ENCODE peak calls at places on chromosomes 13 and 19, in eight cellular contexts. One of them, this sample, is unnamed.

GRCh38 chr19:18729933-18730530 is 46.6 kb downstream of the CRTC1 start:
- DNase-seq in EH: no peak
- DNase-seq in glomerular endothelial cell: no peak
- DNase-seq in cardiac fibroblast: no peak
- DNase-seq in Ammon's horn: no peak
- DNase-seq in stimulated activated CD4-positive, alpha-beta T cell treated with anti-CD3 and anti-CD28 coated beads, Interleukin-15, amount 100 ng/mL, for 1 hour: no peak
- DNase-seq in endodermal cell: peak; percentile 47
- DNase-seq in activated naive CD4-positive, alpha-beta T cell: no peak
- DNase-seq in this sample: no peak

GRCh38 chr19:12695997-12696365 is 450 bp downstream of the FBXW9 start:
- DNase-seq in stimulated activated CD4-positive, alpha-beta T cell treated with anti-CD3 and anti-CD28 coated beads, Interleukin-15, amount 100 ng/mL, for 1 hour: peak; percentile 21
- DNase-seq in endodermal cell: no peak
- DNase-seq in glomerular endothelial cell: no peak
- DNase-seq in EH: no peak
- DNase-seq in activated naive CD4-positive, alpha-beta T cell: no peak
- DNase-seq in Ammon's horn: no peak
- DNase-seq in cardiac fibroblast: no peak
- DNase-seq in this sample: no peak

GRCh38 chr13:94968040-94968756 is 255.9 kb upstream of the SOX21 start:
- DNase-seq in activated naive CD4-positive, alpha-beta T cell: no peak
- DNase-seq in endodermal cell: peak; percentile 89
- DNase-seq in EH: peak; percentile 21
- DNase-seq in glomerular endothelial cell: no peak
- DNase-seq in cardiac fibroblast: no peak
- DNase-seq in Ammon's horn: peak; percentile 80
- DNase-seq in stimulated activated CD4-positive, alpha-beta T cell treated with anti-CD3 and anti-CD28 coated beads, Interleukin-15, amount 100 ng/mL, for 1 hour: no peak
- DNase-seq in this sample: no peak

GRCh38 chr19:15468675-15469512 is 4.5 kb upstream of the RASAL3 start:
- DNase-seq in endodermal cell: no peak
- DNase-seq in EH: no peak
- DNase-seq in Ammon's horn: no peak
- DNase-seq in stimulated activated CD4-positive, alpha-beta T cell treated with anti-CD3 and anti-CD28 coated beads, Interleukin-15, amount 100 ng/mL, for 1 hour: no peak
- DNase-seq in cardiac fibroblast: no peak
- DNase-seq in activated naive CD4-positive, alpha-beta T cell: no peak
- DNase-seq in glomerular endothelial cell: no peak
- DNase-seq in this sample: no peak

GRCh38 chr13:40096357-40096911 is 441.0 kb downstream of the COG6 start:
- DNase-seq in EH: no peak
- DNase-seq in glomerular endothelial cell: no peak
- DNase-seq in endodermal cell: no peak
- DNase-seq in cardiac fibroblast: no peak
- DNase-seq in stimulated activated CD4-positive, alpha-beta T cell treated with anti-CD3 and anti-CD28 coated beads, Interleukin-15, amount 100 ng/mL, for 1 hour: no peak
- DNase-seq in activated naive CD4-positive, alpha-beta T cell: peak; percentile 17
- DNase-seq in Ammon's horn: no peak
- DNase-seq in this sample: no peak

GRCh38 chr19:30362156-30362754 is 9.9 kb upstream of the ZNF536 start:
- DNase-seq in endodermal cell: peak; percentile 30
- DNase-seq in cardiac fibroblast: no peak
- DNase-seq in EH: no peak
- DNase-seq in glomerular endothelial cell: no peak
- DNase-seq in Ammon's horn: no peak
- DNase-seq in activated naive CD4-positive, alpha-beta T cell: no peak
- DNase-seq in stimulated activated CD4-positive, alpha-beta T cell treated with anti-CD3 and anti-CD28 coated beads, Interleukin-15, amount 100 ng/mL, for 1 hour: no peak
- DNase-seq in this sample: no peak

GRCh38 chr19:13022111-13022858 is 27.0 kb downstream of the NFIX start:
- DNase-seq in activated naive CD4-positive, alpha-beta T cell: no peak
- DNase-seq in Ammon's horn: peak; percentile 67
- DNase-seq in stimulated activated CD4-positive, alpha-beta T cell treated with anti-CD3 and anti-CD28 coated beads, Interleukin-15, amount 100 ng/mL, for 1 hour: no peak
- DNase-seq in endodermal cell: no peak
- DNase-seq in EH: peak; percentile 65
- DNase-seq in cardiac fibroblast: peak; percentile 51
- DNase-seq in glomerular endothelial cell: no peak
- DNase-seq in this sample: no peak

GRCh38 chr13:72504026-72504925 is 223.2 kb downstream of the MZT1 start:
- DNase-seq in glomerular endothelial cell: no peak
- DNase-seq in stimulated activated CD4-positive, alpha-beta T cell treated with anti-CD3 and anti-CD28 coated beads, Interleukin-15, amount 100 ng/mL, for 1 hour: no peak
- DNase-seq in EH: peak; percentile 61
- DNase-seq in cardiac fibroblast: peak; percentile 30
- DNase-seq in Ammon's horn: peak; percentile 7
- DNase-seq in activated naive CD4-positive, alpha-beta T cell: no peak
- DNase-seq in endodermal cell: no peak
- DNase-seq in this sample: no peak

GRCh38 chr13:113113846-113114271 is 8.3 kb downstream of the F7 start:
- DNase-seq in Ammon's horn: no peak
- DNase-seq in EH: no peak
- DNase-seq in stimulated activated CD4-positive, alpha-beta T cell treated with anti-CD3 and anti-CD28 coated beads, Interleukin-15, amount 100 ng/mL, for 1 hour: no peak
- DNase-seq in glomerular endothelial cell: no peak
- DNase-seq in activated naive CD4-positive, alpha-beta T cell: no peak
- DNase-seq in endodermal cell: peak; percentile 18
- DNase-seq in cardiac fibroblast: no peak
- DNase-seq in this sample: no peak

GRCh38 chr13:30702006-30702405 is 33.3 kb upstream of the ALOX5AP start:
- DNase-seq in Ammon's horn: no peak
- DNase-seq in stimulated activated CD4-positive, alpha-beta T cell treated with anti-CD3 and anti-CD28 coated beads, Interleukin-15, amount 100 ng/mL, for 1 hour: no peak
- DNase-seq in endodermal cell: peak; percentile 49
- DNase-seq in EH: no peak
- DNase-seq in activated naive CD4-positive, alpha-beta T cell: no peak
- DNase-seq in glomerular endothelial cell: no peak
- DNase-seq in cardiac fibroblast: no peak
- DNase-seq in this sample: no peak

GRCh38 chr13:47326061-47326460 is 429.2 kb upstream of the HTR2A start:
- DNase-seq in endodermal cell: no peak
- DNase-seq in Ammon's horn: no peak
- DNase-seq in cardiac fibroblast: peak; percentile 32
- DNase-seq in activated naive CD4-positive, alpha-beta T cell: no peak
- DNase-seq in EH: peak; percentile 76
- DNase-seq in stimulated activated CD4-positive, alpha-beta T cell treated with anti-CD3 and anti-CD28 coated beads, Interleukin-15, amount 100 ng/mL, for 1 hour: no peak
- DNase-seq in glomerular endothelial cell: no peak
- DNase-seq in this sample: no peak

GRCh38 chr13:99828114-99828513 is 143.5 kb downstream of the ZIC5 start:
- DNase-seq in cardiac fibroblast: no peak
- DNase-seq in activated naive CD4-positive, alpha-beta T cell: no peak
- DNase-seq in endodermal cell: no peak
- DNase-seq in Ammon's horn: no peak
- DNase-seq in EH: no peak
- DNase-seq in stimulated activated CD4-positive, alpha-beta T cell treated with anti-CD3 and anti-CD28 coated beads, Interleukin-15, amount 100 ng/mL, for 1 hour: no peak
- DNase-seq in glomerular endothelial cell: no peak
- DNase-seq in this sample: no peak

GRCh38 chr19:4233282-4233853 is 4.0 kb downstream of the EBI3 start:
- DNase-seq in activated naive CD4-positive, alpha-beta T cell: peak; percentile 51
- DNase-seq in glomerular endothelial cell: no peak
- DNase-seq in stimulated activated CD4-positive, alpha-beta T cell treated with anti-CD3 and anti-CD28 coated beads, Interleukin-15, amount 100 ng/mL, for 1 hour: peak; percentile 62
- DNase-seq in EH: peak; percentile 19
- DNase-seq in cardiac fibroblast: peak; percentile 41
- DNase-seq in endodermal cell: peak; percentile 93
- DNase-seq in Ammon's horn: no peak
- DNase-seq in this sample: peak; percentile 22

GRCh38 chr19:44643605-44644390 is at the start of gene PVR:
- DNase-seq in cardiac fibroblast: peak; percentile 76
- DNase-seq in EH: peak; percentile 84
- DNase-seq in stimulated activated CD4-positive, alpha-beta T cell treated with anti-CD3 and anti-CD28 coated beads, Interleukin-15, amount 100 ng/mL, for 1 hour: peak; percentile 18
- DNase-seq in glomerular endothelial cell: no peak
- DNase-seq in endodermal cell: peak; percentile 88
- DNase-seq in Ammon's horn: peak; percentile 66
- DNase-seq in activated naive CD4-positive, alpha-beta T cell: no peak
- DNase-seq in this sample: no peak

GRCh38 chr13:65787087-65787486 is 1443.0 kb downstream of the PCDH9 start:
- DNase-seq in Ammon's horn: no peak
- DNase-seq in activated naive CD4-positive, alpha-beta T cell: no peak
- DNase-seq in endodermal cell: no peak
- DNase-seq in glomerular endothelial cell: no peak
- DNase-seq in stimulated activated CD4-positive, alpha-beta T cell treated with anti-CD3 and anti-CD28 coated beads, Interleukin-15, amount 100 ng/mL, for 1 hour: no peak
- DNase-seq in EH: peak; percentile 23
- DNase-seq in cardiac fibroblast: peak; percentile 42
- DNase-seq in this sample: no peak

GRCh38 chr19:4077800-4078683 is 11.3 kb upstream of the ZBTB7A start:
- DNase-seq in EH: peak; percentile 59
- DNase-seq in endodermal cell: peak; percentile 68
- DNase-seq in activated naive CD4-positive, alpha-beta T cell: peak; percentile 22
- DNase-seq in stimulated activated CD4-positive, alpha-beta T cell treated with anti-CD3 and anti-CD28 coated beads, Interleukin-15, amount 100 ng/mL, for 1 hour: no peak
- DNase-seq in Ammon's horn: no peak
- DNase-seq in glomerular endothelial cell: no peak
- DNase-seq in cardiac fibroblast: peak; percentile 33
- DNase-seq in this sample: no peak

GRCh38 chr19:12596485-12596884 is 14.1 kb downstream of the ZNF490 start:
- DNase-seq in EH: no peak
- DNase-seq in Ammon's horn: no peak
- DNase-seq in stimulated activated CD4-positive, alpha-beta T cell treated with anti-CD3 and anti-CD28 coated beads, Interleukin-15, amount 100 ng/mL, for 1 hour: no peak
- DNase-seq in activated naive CD4-positive, alpha-beta T cell: no peak
- DNase-seq in cardiac fibroblast: no peak
- DNase-seq in endodermal cell: no peak
- DNase-seq in glomerular endothelial cell: no peak
- DNase-seq in this sample: no peak

GRCh38 chr13:44396963-44397580 is 23.4 kb downstream of the SERP2 start:
- DNase-seq in activated naive CD4-positive, alpha-beta T cell: no peak
- DNase-seq in Ammon's horn: no peak
- DNase-seq in endodermal cell: peak; percentile 83
- DNase-seq in glomerular endothelial cell: no peak
- DNase-seq in EH: peak; percentile 64
- DNase-seq in cardiac fibroblast: peak; percentile 11
- DNase-seq in stimulated activated CD4-positive, alpha-beta T cell treated with anti-CD3 and anti-CD28 coated beads, Interleukin-15, amount 100 ng/mL, for 1 hour: no peak
- DNase-seq in this sample: no peak

GRCh38 chr19:40600086-40600917 is 867 bp upstream of the LTBP4 start:
- DNase-seq in endodermal cell: peak; percentile 62
- DNase-seq in stimulated activated CD4-positive, alpha-beta T cell treated with anti-CD3 and anti-CD28 coated beads, Interleukin-15, amount 100 ng/mL, for 1 hour: no peak
- DNase-seq in cardiac fibroblast: no peak
- DNase-seq in activated naive CD4-positive, alpha-beta T cell: no peak
- DNase-seq in glomerular endothelial cell: no peak
- DNase-seq in Ammon's horn: peak; percentile 53
- DNase-seq in EH: no peak
- DNase-seq in this sample: no peak

GRCh38 chr19:1266818-1267440 is 2.2 kb upstream of the CIRBP start:
- DNase-seq in Ammon's horn: no peak
- DNase-seq in glomerular endothelial cell: no peak
- DNase-seq in cardiac fibroblast: no peak
- DNase-seq in endodermal cell: peak; percentile 93
- DNase-seq in stimulated activated CD4-positive, alpha-beta T cell treated with anti-CD3 and anti-CD28 coated beads, Interleukin-15, amount 100 ng/mL, for 1 hour: peak; percentile 55
- DNase-seq in activated naive CD4-positive, alpha-beta T cell: peak; percentile 53
- DNase-seq in EH: no peak
- DNase-seq in this sample: peak; percentile 45

GRCh38 chr19:12265921-12266704 is 28.6 kb downstream of the ZNF44 start:
- DNase-seq in cardiac fibroblast: no peak
- DNase-seq in activated naive CD4-positive, alpha-beta T cell: no peak
- DNase-seq in endodermal cell: no peak
- DNase-seq in stimulated activated CD4-positive, alpha-beta T cell treated with anti-CD3 and anti-CD28 coated beads, Interleukin-15, amount 100 ng/mL, for 1 hour: no peak
- DNase-seq in Ammon's horn: no peak
- DNase-seq in glomerular endothelial cell: no peak
- DNase-seq in EH: no peak
- DNase-seq in this sample: no peak

GRCh38 chr13:28541966-28542365 is 47.0 kb upstream of the FLT1 start:
- DNase-seq in endodermal cell: no peak
- DNase-seq in cardiac fibroblast: peak; percentile 20
- DNase-seq in stimulated activated CD4-positive, alpha-beta T cell treated with anti-CD3 and anti-CD28 coated beads, Interleukin-15, amount 100 ng/mL, for 1 hour: no peak
- DNase-seq in activated naive CD4-positive, alpha-beta T cell: no peak
- DNase-seq in EH: peak; percentile 74
- DNase-seq in Ammon's horn: no peak
- DNase-seq in glomerular endothelial cell: no peak
- DNase-seq in this sample: no peak

GRCh38 chr19:40921005-40921897 is 39.2 kb upstream of the CYP2A7 start:
- DNase-seq in Ammon's horn: no peak
- DNase-seq in stimulated activated CD4-positive, alpha-beta T cell treated with anti-CD3 and anti-CD28 coated beads, Interleukin-15, amount 100 ng/mL, for 1 hour: no peak
- DNase-seq in EH: peak; percentile 67
- DNase-seq in cardiac fibroblast: no peak
- DNase-seq in activated naive CD4-positive, alpha-beta T cell: no peak
- DNase-seq in endodermal cell: peak; percentile 86
- DNase-seq in glomerular endothelial cell: no peak
- DNase-seq in this sample: no peak

GRCh38 chr13:99855516-99855915 is 116.1 kb downstream of the ZIC5 start:
- DNase-seq in glomerular endothelial cell: no peak
- DNase-seq in EH: no peak
- DNase-seq in endodermal cell: no peak
- DNase-seq in cardiac fibroblast: no peak
- DNase-seq in Ammon's horn: no peak
- DNase-seq in activated naive CD4-positive, alpha-beta T cell: no peak
- DNase-seq in stimulated activated CD4-positive, alpha-beta T cell treated with anti-CD3 and anti-CD28 coated beads, Interleukin-15, amount 100 ng/mL, for 1 hour: no peak
- DNase-seq in this sample: no peak

GRCh38 chr13:95745752-95746151 is 68.8 kb downstream of the DNAJC3 start:
- DNase-seq in EH: no peak
- DNase-seq in glomerular endothelial cell: no peak
- DNase-seq in endodermal cell: no peak
- DNase-seq in activated naive CD4-positive, alpha-beta T cell: no peak
- DNase-seq in stimulated activated CD4-positive, alpha-beta T cell treated with anti-CD3 and anti-CD28 coated beads, Interleukin-15, amount 100 ng/mL, for 1 hour: no peak
- DNase-seq in Ammon's horn: no peak
- DNase-seq in cardiac fibroblast: no peak
- DNase-seq in this sample: no peak

GRCh38 chr13:112664501-112665203 is 25.2 kb upstream of the ATP11A start:
- DNase-seq in cardiac fibroblast: peak; percentile 22
- DNase-seq in Ammon's horn: no peak
- DNase-seq in stimulated activated CD4-positive, alpha-beta T cell treated with anti-CD3 and anti-CD28 coated beads, Interleukin-15, amount 100 ng/mL, for 1 hour: no peak
- DNase-seq in endodermal cell: peak; percentile 32
- DNase-seq in glomerular endothelial cell: no peak
- DNase-seq in activated naive CD4-positive, alpha-beta T cell: no peak
- DNase-seq in EH: peak; percentile 27
- DNase-seq in this sample: no peak

GRCh38 chr19:15508035-15508710 is at the start of gene CYP4F22:
- DNase-seq in glomerular endothelial cell: no peak
- DNase-seq in endodermal cell: peak; percentile 68
- DNase-seq in EH: no peak
- DNase-seq in stimulated activated CD4-positive, alpha-beta T cell treated with anti-CD3 and anti-CD28 coated beads, Interleukin-15, amount 100 ng/mL, for 1 hour: no peak
- DNase-seq in activated naive CD4-positive, alpha-beta T cell: no peak
- DNase-seq in cardiac fibroblast: no peak
- DNase-seq in Ammon's horn: no peak
- DNase-seq in this sample: no peak

GRCh38 chr19:5048091-5048726 is 79.3 kb downstream of the KDM4B start:
- DNase-seq in Ammon's horn: peak; percentile 79
- DNase-seq in stimulated activated CD4-positive, alpha-beta T cell treated with anti-CD3 and anti-CD28 coated beads, Interleukin-15, amount 100 ng/mL, for 1 hour: peak; percentile 40
- DNase-seq in glomerular endothelial cell: no peak
- DNase-seq in endodermal cell: peak; percentile 95
- DNase-seq in cardiac fibroblast: peak; percentile 74
- DNase-seq in activated naive CD4-positive, alpha-beta T cell: peak; percentile 14
- DNase-seq in EH: peak; percentile 84
- DNase-seq in this sample: peak; percentile 29

GRCh38 chr19:6717441-6717971 is 2.9 kb downstream of the C3 start:
- DNase-seq in endodermal cell: no peak
- DNase-seq in activated naive CD4-positive, alpha-beta T cell: no peak
- DNase-seq in cardiac fibroblast: no peak
- DNase-seq in stimulated activated CD4-positive, alpha-beta T cell treated with anti-CD3 and anti-CD28 coated beads, Interleukin-15, amount 100 ng/mL, for 1 hour: no peak
- DNase-seq in glomerular endothelial cell: no peak
- DNase-seq in EH: no peak
- DNase-seq in Ammon's horn: no peak
- DNase-seq in this sample: no peak

GRCh38 chr19:47595937-47596336 is 13.0 kb upstream of the BICRA start:
- DNase-seq in activated naive CD4-positive, alpha-beta T cell: no peak
- DNase-seq in glomerular endothelial cell: no peak
- DNase-seq in Ammon's horn: no peak
- DNase-seq in cardiac fibroblast: no peak
- DNase-seq in EH: no peak
- DNase-seq in endodermal cell: no peak
- DNase-seq in stimulated activated CD4-positive, alpha-beta T cell treated with anti-CD3 and anti-CD28 coated beads, Interleukin-15, amount 100 ng/mL, for 1 hour: no peak
- DNase-seq in this sample: no peak

GRCh38 chr19:2462635-2463421 is 6.1 kb upstream of the LMNB2 start:
- DNase-seq in glomerular endothelial cell: peak; percentile 94
- DNase-seq in activated naive CD4-positive, alpha-beta T cell: no peak
- DNase-seq in stimulated activated CD4-positive, alpha-beta T cell treated with anti-CD3 and anti-CD28 coated beads, Interleukin-15, amount 100 ng/mL, for 1 hour: no peak
- DNase-seq in EH: peak; percentile 95
- DNase-seq in cardiac fibroblast: peak; percentile 96
- DNase-seq in endodermal cell: peak; percentile 99
- DNase-seq in Ammon's horn: peak; percentile 74
- DNase-seq in this sample: no peak

GRCh38 chr13:50670847-50671542 is 172.5 kb downstream of the DLEU7 start:
- DNase-seq in stimulated activated CD4-positive, alpha-beta T cell treated with anti-CD3 and anti-CD28 coated beads, Interleukin-15, amount 100 ng/mL, for 1 hour: no peak
- DNase-seq in endodermal cell: peak; percentile 8
- DNase-seq in Ammon's horn: no peak
- DNase-seq in EH: no peak
- DNase-seq in cardiac fibroblast: no peak
- DNase-seq in activated naive CD4-positive, alpha-beta T cell: no peak
- DNase-seq in glomerular endothelial cell: no peak
- DNase-seq in this sample: no peak

GRCh38 chr13:48892311-48892710 is 83.4 kb upstream of the FNDC3A start:
- DNase-seq in endodermal cell: no peak
- DNase-seq in EH: peak; percentile 85
- DNase-seq in cardiac fibroblast: peak; percentile 97
- DNase-seq in stimulated activated CD4-positive, alpha-beta T cell treated with anti-CD3 and anti-CD28 coated beads, Interleukin-15, amount 100 ng/mL, for 1 hour: no peak
- DNase-seq in activated naive CD4-positive, alpha-beta T cell: no peak
- DNase-seq in glomerular endothelial cell: peak; percentile 62
- DNase-seq in Ammon's horn: peak; percentile 52
- DNase-seq in this sample: no peak

GRCh38 chr19:33864311-33864850 is 67.7 kb downstream of the KCTD15 start:
- DNase-seq in cardiac fibroblast: no peak
- DNase-seq in stimulated activated CD4-positive, alpha-beta T cell treated with anti-CD3 and anti-CD28 coated beads, Interleukin-15, amount 100 ng/mL, for 1 hour: no peak
- DNase-seq in glomerular endothelial cell: no peak
- DNase-seq in Ammon's horn: no peak
- DNase-seq in endodermal cell: no peak
- DNase-seq in activated naive CD4-positive, alpha-beta T cell: no peak
- DNase-seq in EH: no peak
- DNase-seq in this sample: no peak

This sample was measured in effector memory CD4-positive, alpha-beta T cell.